ENCODE peak calls at places on chromosomes 1 and 21, in eight cellular contexts. E is BE2C; I is AG08395; R is foreskin keratinocyte; D is stimulated activated CD4-positive, alpha-beta T cell treated with anti-CD3 and anti-CD28 coated beads, Interleukin-4, amount 100 ng/mL, for 4 hours; J is left ventricle myocardium superior; W is right lobe of liver; A is B cell. C is an unnamed sample.

GRCh38 chr1:168373869-168374268 is 93.2 kb downstream of the TBX19 start:
- DNase-seq in E (no peak), I (no peak), R (no peak), D (no peak), J (no peak), W (no peak), A (no peak), C (no peak)

GRCh38 chr1:70034403-70034802 is 171.0 kb downstream of the LRRC40 start:
- DNase-seq in E (no peak), I (peak; percentile 56), R (peak; percentile 64), D (no peak), J (no peak), W (no peak), A (no peak), C (no peak)

GRCh38 chr1:111476761-111477309 is 3.1 kb downstream of the C1orf162 start:
- DNase-seq in E (no peak), I (no peak), R (no peak), D (peak; percentile 15), J (no peak), W (no peak), A (peak; percentile 55), C (peak; percentile 56)

GRCh38 chr1:180901221-180901990 is 11.3 kb upstream of the KIAA1614 start:
- DNase-seq in E (no peak), I (no peak), R (no peak), D (no peak), J (no peak), W (no peak), A (no peak), C (no peak)

GRCh38 chr1:229148041-229148671 is 122.8 kb upstream of the RAB4A start:
- DNase-seq in E (peak; percentile 72), I (no peak), R (no peak), D (no peak), J (no peak), W (peak; percentile 63), A (no peak), C (no peak)

GRCh38 chr1:87949711-87950110 is 621.0 kb downstream of the LMO4 start:
- DNase-seq in E (no peak), I (no peak), R (no peak), D (no peak), J (no peak), W (no peak), A (no peak), C (no peak)

GRCh38 chr1:246705368-246705767 is 18.8 kb upstream of the SCCPDH start:
- DNase-seq in E (no peak), I (peak; percentile 81), R (peak; percentile 94), D (no peak), J (no peak), W (no peak), A (no peak), C (no peak)

GRCh38 chr1:156707486-156708244 is 2.3 kb upstream of the CRABP2 start:
- DNase-seq in E (no peak), I (peak; percentile 74), R (no peak), D (no peak), J (no peak), W (no peak), A (no peak), C (no peak)

GRCh38 chr1:204560590-204560989 is 44.4 kb downstream of the MDM4 start:
- DNase-seq in E (no peak), I (peak; percentile 26), R (peak; percentile 49), D (no peak), J (no peak), W (no peak), A (no peak), C (no peak)

GRCh38 chr1:182707116-182707515 is 22.7 kb upstream of the RGS8 start:
- DNase-seq in E (no peak), I (no peak), R (no peak), D (no peak), J (peak; percentile 59), W (peak; percentile 69), A (no peak), C (no peak)

GRCh38 chr1:226572325-226572726 is 23.8 kb downstream of the STUM start:
- DNase-seq in E (no peak), I (no peak), R (no peak), D (no peak), J (no peak), W (peak; percentile 27), A (no peak), C (no peak)

GRCh38 chr1:203672354-203672753 is 45.7 kb downstream of the ATP2B4 start:
- DNase-seq in E (peak; percentile 53), I (peak; percentile 54), R (no peak), D (no peak), J (peak; percentile 83), W (no peak), A (no peak), C (no peak)

GRCh38 chr1:245807306-245807705 is 652.5 kb downstream of the KIF26B start:
- DNase-seq in E (no peak), I (peak; percentile 24), R (no peak), D (no peak), J (no peak), W (no peak), A (peak; percentile 46), C (peak; percentile 78)

GRCh38 chr1:221663321-221663720 is 78.6 kb downstream of the DUSP10 start:
- DNase-seq in E (no peak), I (peak; percentile 7), R (no peak), D (no peak), J (no peak), W (no peak), A (no peak), C (no peak)

GRCh38 chr21:27761623-27762022 is 794.7 kb upstream of the ADAMTS5 start:
- DNase-seq in E (no peak), I (no peak), R (peak; percentile 30), D (no peak), J (no peak), W (no peak), A (no peak), C (no peak)

GRCh38 chr1:83626603-83627002 is 372.3 kb downstream of the TTLL7 start:
- DNase-seq in E (no peak), I (no peak), R (no peak), D (no peak), J (no peak), W (no peak), A (no peak), C (no peak)